ENCODE peak calls at places on chromosomes 11 and 22, in eight cellular contexts. Y is nucleus accumbens; I is activated CD8-positive, alpha-beta memory T cell treated with anti-CD3 and anti-CD28 coated beads, Interleukin-2, amount 50 U/mL, for 4 hours; T is Peyer's patch; S is natural killer cell; H is stimulated activated CD4-positive, alpha-beta T cell treated with anti-CD3 and anti-CD28 coated beads, TNF-alpha, amount 100 ng/mL, for 4 hours; B is upper lobe of right lung; F is NCI-H1930. P is an unnamed sample.

GRCh38 chr11:330694-331314 is 10.1 kb upstream of the IFITM3 start:
- DNase-seq in Y (no peak), I (no peak), T (no peak), S (peak), H (no peak), B (peak), F (no peak), P (no peak)

GRCh38 chr11:117743121-117743815 is 53.7 kb downstream of the DSCAML1 start:
- DNase-seq in Y (no peak), I (no peak), T (no peak), S (no peak), H (no peak), B (no peak), F (no peak), P (no peak)

GRCh38 chr11:68965901-68966868 is 14.6 kb downstream of the MRGPRD start:
- DNase-seq in Y (no peak), I (no peak), T (no peak), S (no peak), H (no peak), B (peak), F (no peak), P (no peak)

GRCh38 chr11:693887-694562 is 997 bp downstream of the DEAF1 start:
- DNase-seq in Y (no peak), I (no peak), T (no peak), S (no peak), H (no peak), B (peak), F (no peak), P (no peak)

GRCh38 chr22:40979871-40980270 is 28.7 kb downstream of the RBX1 start:
- DNase-seq in Y (no peak), I (no peak), T (no peak), S (no peak), H (no peak), B (no peak), F (no peak), P (no peak)

GRCh38 chr11:105000797-105001196 is 22.2 kb downstream of the CASP5 start:
- DNase-seq in Y (no peak), I (peak), T (peak), S (peak), H (peak), B (no peak), F (no peak), P (no peak)

GRCh38 chr11:2686360-2687222 is 13.2 kb downstream of the KCNQ1OT1 start:
- DNase-seq in Y (no peak), I (no peak), T (peak), S (no peak), H (no peak), B (peak), F (no peak), P (no peak)

GRCh38 chr11:44708063-44708462 is 18.7 kb upstream of the TSPAN18 start:
- DNase-seq in Y (no peak), I (no peak), T (no peak), S (no peak), H (no peak), B (no peak), F (no peak), P (no peak)

GRCh38 chr11:9438611-9439010 is 22.2 kb upstream of the ZNF143 start:
- DNase-seq in Y (no peak), I (no peak), T (no peak), S (no peak), H (no peak), B (no peak), F (no peak), P (no peak)

GRCh38 chr11:33663121-33663520 is 37.5 kb downstream of the C11orf91 start:
- DNase-seq in Y (no peak), I (no peak), T (no peak), S (no peak), H (no peak), B (no peak), F (no peak), P (no peak)

GRCh38 chr22:34055525-34056200 is 135.4 kb upstream of the LARGE1 start:
- DNase-seq in Y (no peak), I (no peak), T (no peak), S (no peak), H (no peak), B (no peak), F (peak), P (peak)

GRCh38 chr11:2521681-2522630 is 77.1 kb downstream of the KCNQ1 start:
- DNase-seq in Y (no peak), I (peak), T (peak), S (peak), H (no peak), B (peak), F (no peak), P (no peak)

GRCh38 chr11:56910785-56911184 is 77.9 kb upstream of the OR5AK2 start:
- DNase-seq in Y (no peak), I (no peak), T (no peak), S (no peak), H (no peak), B (no peak), F (no peak), P (peak)

GRCh38 chr11:72075109-72075508 is 5.2 kb downstream of the NUMA1 start:
- DNase-seq in Y (no peak), I (no peak), T (no peak), S (no peak), H (no peak), B (no peak), F (no peak), P (no peak)

GRCh38 chr22:31344369-31345330 is 1.5 kb downstream of the PATZ1 start:
- DNase-seq in Y (no peak), I (peak), T (peak), S (no peak), H (no peak), B (peak), F (no peak), P (no peak)

GRCh38 chr22:46057762-46058420 is 80.9 kb upstream of the WNT7B start:
- DNase-seq in Y (no peak), I (no peak), T (peak), S (no peak), H (no peak), B (peak), F (no peak), P (peak)

GRCh38 chr11:17077240-17077519 is 287 bp downstream of the RPS13 start:
- DNase-seq in Y (no peak), I (no peak), T (no peak), S (no peak), H (peak), B (no peak), F (no peak), P (no peak)

GRCh38 chr11:29914203-29914930 is 102.5 kb downstream of the KCNA4 start:
- DNase-seq in Y (no peak), I (no peak), T (no peak), S (no peak), H (no peak), B (no peak), F (no peak), P (peak)

GRCh38 chr11:131546218-131546895 is 175.9 kb downstream of the NTM start:
- DNase-seq in Y (no peak), I (no peak), T (no peak), S (no peak), H (no peak), B (no peak), F (no peak), P (no peak)

GRCh38 chr22:40076702-40077645 is 82.2 kb downstream of the FAM83F start:
- DNase-seq in Y (no peak), I (no peak), T (no peak), S (no peak), H (no peak), B (no peak), F (no peak), P (no peak)

GRCh38 chr22:48939441-48940265 is 888.0 kb downstream of the BRD1 start:
- DNase-seq in Y (no peak), I (no peak), T (no peak), S (peak), H (no peak), B (peak), F (no peak), P (no peak)

GRCh38 chr11:62605467-62605866 is 3.8 kb upstream of the MTA2 start:
- DNase-seq in Y (no peak), I (no peak), T (no peak), S (no peak), H (no peak), B (no peak), F (no peak), P (no peak)

GRCh38 chr11:44979536-44980399 is 29.1 kb upstream of the TP53I11 start:
- DNase-seq in Y (no peak), I (no peak), T (peak), S (no peak), H (no peak), B (peak), F (peak), P (no peak)

GRCh38 chr11:117284053-117284452 is 7.1 kb upstream of the BACE1-AS start:
- DNase-seq in Y (no peak), I (no peak), T (no peak), S (no peak), H (no peak), B (no peak), F (no peak), P (no peak)

GRCh38 chr11:125170406-125171031 is 6.0 kb downstream of the PKNOX2 start:
- DNase-seq in Y (no peak), I (no peak), T (no peak), S (no peak), H (no peak), B (no peak), F (no peak), P (peak)

GRCh38 chr22:22684605-22685561 is 40.5 kb downstream of the GGTLC2 start:
- DNase-seq in Y (no peak), I (no peak), T (peak), S (no peak), H (no peak), B (no peak), F (peak), P (peak)

GRCh38 chr11:36702330-36703054 is 104.5 kb upstream of the RAG2 start:
- DNase-seq in Y (peak), I (no peak), T (no peak), S (no peak), H (no peak), B (no peak), F (peak), P (peak)

GRCh38 chr22:36757608-36758220 is 18.2 kb downstream of the IFT27 start:
- DNase-seq in Y (peak), I (peak), T (peak), S (peak), H (peak), B (peak), F (peak), P (peak)

GRCh38 chr11:19345519-19345847 is 104.7 kb upstream of the E2F8 start:
- DNase-seq in Y (no peak), I (no peak), T (no peak), S (no peak), H (no peak), B (no peak), F (peak), P (no peak)

GRCh38 chr11:130124096-130124495 is 35.5 kb upstream of the ST14 start:
- DNase-seq in Y (no peak), I (no peak), T (no peak), S (no peak), H (no peak), B (peak), F (no peak), P (peak)

GRCh38 chr11:72621008-72621610 is 53.1 kb downstream of the PDE2A start:
- DNase-seq in Y (no peak), I (no peak), T (no peak), S (no peak), H (no peak), B (no peak), F (no peak), P (no peak)

GRCh38 chr22:27128461-27129080 is 471.2 kb downstream of the MIAT start:
- DNase-seq in Y (no peak), I (no peak), T (no peak), S (no peak), H (no peak), B (no peak), F (no peak), P (peak)

GRCh38 chr11:74490945-74491344 is 2.6 kb downstream of the LIPT2 start:
- DNase-seq in Y (no peak), I (no peak), T (no peak), S (no peak), H (no peak), B (no peak), F (no peak), P (no peak)

GRCh38 chr11:79013509-79013908 is 427.3 kb downstream of the TENM4 start:
- DNase-seq in Y (no peak), I (no peak), T (no peak), S (no peak), H (no peak), B (no peak), F (no peak), P (peak)

GRCh38 chr11:91970604-91971003 is 254.0 kb upstream of the FAT3 start:
- DNase-seq in Y (no peak), I (no peak), T (no peak), S (no peak), H (no peak), B (no peak), F (no peak), P (no peak)

GRCh38 chr11:23730307-23730998 is 766.4 kb upstream of the LUZP2 start:
- DNase-seq in Y (no peak), I (no peak), T (no peak), S (no peak), H (no peak), B (no peak), F (no peak), P (no peak)

GRCh38 chr11:60842688-60843605 is 1.0 kb downstream of the CCDC86 start:
- DNase-seq in Y (no peak), I (no peak), T (peak), S (no peak), H (no peak), B (no peak), F (no peak), P (no peak)

GRCh38 chr11:96098511-96099241 is 174.8 kb upstream of the MTMR2 start:
- DNase-seq in Y (no peak), I (no peak), T (no peak), S (no peak), H (no peak), B (no peak), F (no peak), P (no peak)